ENCODE peak calls at places on chromosomes 3 and 15, in four cellular contexts. L, Q, A and U are unnamed samples.

GRCh38 chr3:72520690-72521308 is 327.4 kb downstream of the SHQ1 start:
- DNase-seq in Q (peak; percentile 35), A (peak; percentile 86), L (no peak), U (no peak)

GRCh38 chr3:178971614-178972013 is 100.0 kb downstream of the ZMAT3 start:
- DNase-seq in A (peak; percentile 80), L (no peak), Q (peak; percentile 66), U (no peak)

GRCh38 chr15:38479286-38479685 is 25.4 kb downstream of the FAM98B start:
- DNase-seq in A (no peak), L (no peak), Q (no peak), U (no peak)

GRCh38 chr15:82641129-82641798 is 5.9 kb downstream of the CPEB1 start:
- DNase-seq in A (no peak), Q (no peak), L (no peak), U (no peak)

GRCh38 chr3:174891524-174892203 is 32.5 kb downstream of the NAALADL2 start:
- DNase-seq in A (no peak), L (no peak), Q (no peak), U (peak; percentile 2)

GRCh38 chr15:45714501-45715488 is 80.0 kb downstream of the SQOR start:
- DNase-seq in A (peak; percentile 43), Q (peak; percentile 34), L (peak; percentile 67), U (peak; percentile 60)

GRCh38 chr3:194135516-194135805 is 487 bp upstream of the HES1 start:
- DNase-seq in Q (no peak), A (no peak), L (no peak), U (no peak)

GRCh38 chr15:49101536-49101935 is 53.9 kb downstream of the COPS2 start:
- DNase-seq in L (no peak), A (no peak), Q (no peak), U (no peak)

GRCh38 chr3:81352867-81353266 is 408.6 kb downstream of the GBE1 start:
- DNase-seq in Q (peak; percentile 2), A (peak; percentile 21), L (peak; percentile 24), U (peak; percentile 32)

GRCh38 chr3:169146866-169147245 is 516.7 kb downstream of the MECOM start:
- DNase-seq in L (no peak), A (no peak), Q (no peak), U (peak; percentile 56)

GRCh38 chr15:76163429-76164020 is 103.7 kb downstream of the TMEM266 start:
- DNase-seq in Q (no peak), L (peak; percentile 82), A (no peak), U (no peak)

GRCh38 chr3:87437765-87438164 is 161.4 kb upstream of the POU1F1 start:
- DNase-seq in Q (no peak), A (peak; percentile 58), L (no peak), U (peak; percentile 3)

GRCh38 chr15:63374686-63375520 is 6.7 kb downstream of the CA12 start:
- DNase-seq in A (peak; percentile 70), L (peak; percentile 59), Q (peak; percentile 38), U (no peak)

GRCh38 chr15:63288778-63289378 is 11.5 kb downstream of the APH1B start:
- DNase-seq in Q (no peak), L (no peak), A (peak; percentile 36), U (peak; percentile 64)

GRCh38 chr3:173371848-173372487 is 25.6 kb upstream of the NLGN1 start:
- DNase-seq in Q (peak; percentile 46), L (no peak), A (peak; percentile 9), U (peak; percentile 5)

GRCh38 chr3:176286456-176287115 is 910.7 kb downstream of the TBL1XR1 start:
- DNase-seq in L (no peak), A (no peak), Q (no peak), U (no peak)

GRCh38 chr3:7144696-7145308 is 283.9 kb downstream of the GRM7 start:
- DNase-seq in Q (no peak), A (peak; percentile 12), L (no peak), U (peak; percentile 2)

GRCh38 chr3:52374173-52374572 is 58.1 kb downstream of the DNAH1 start:
- DNase-seq in Q (no peak), A (no peak), L (no peak), U (peak; percentile 3)

GRCh38 chr3:89368846-89369245 is 261.4 kb downstream of the EPHA3 start:
- DNase-seq in L (no peak), Q (no peak), A (peak; percentile 18), U (no peak)

GRCh38 chr3:191775451-191776233 is 314.7 kb downstream of the PYDC2 start:
- DNase-seq in A (peak; percentile 83), L (no peak), Q (no peak), U (no peak)

GRCh38 chr3:14064910-14065309 is 59.8 kb downstream of the CHCHD4 start:
- DNase-seq in A (no peak), L (no peak), Q (no peak), U (no peak)

GRCh38 chr3:134197681-134198261 is 52.9 kb downstream of the RYK start:
- DNase-seq in Q (peak; percentile 18), A (peak; percentile 68), L (no peak), U (peak; percentile 70)

GRCh38 chr3:47434849-47435248 is 40.9 kb downstream of the SCAP start:
- DNase-seq in L (no peak), A (no peak), Q (no peak), U (peak; percentile 63)

GRCh38 chr3:39849992-39850706 is 40.7 kb downstream of the MYRIP start:
- DNase-seq in Q (no peak), L (no peak), A (no peak), U (peak; percentile 12)

GRCh38 chr3:172201990-172202318 is 162.6 kb downstream of the FNDC3B start:
- DNase-seq in L (no peak), Q (no peak), A (peak; percentile 42), U (no peak)
- H3K27ac ChIP-seq in L (peak overlapping the region; percentile 79), Q (no peak overlapping the region), A (peak overlapping the region; percentile 43), U (peak overlapping the region; percentile 53)

GRCh38 chr15:86403914-86404583 is 324.4 kb downstream of the AGBL1 start:
- DNase-seq in Q (no peak), A (no peak), L (no peak), U (no peak)
- H3K9me3 ChIP-seq in Q (no peaks in the 10 kb centered on the region), A (no peaks in the 10 kb centered on the region), L (no peaks in the 10 kb centered on the region), U (no peaks in the 10 kb centered on the region)

DNA sequence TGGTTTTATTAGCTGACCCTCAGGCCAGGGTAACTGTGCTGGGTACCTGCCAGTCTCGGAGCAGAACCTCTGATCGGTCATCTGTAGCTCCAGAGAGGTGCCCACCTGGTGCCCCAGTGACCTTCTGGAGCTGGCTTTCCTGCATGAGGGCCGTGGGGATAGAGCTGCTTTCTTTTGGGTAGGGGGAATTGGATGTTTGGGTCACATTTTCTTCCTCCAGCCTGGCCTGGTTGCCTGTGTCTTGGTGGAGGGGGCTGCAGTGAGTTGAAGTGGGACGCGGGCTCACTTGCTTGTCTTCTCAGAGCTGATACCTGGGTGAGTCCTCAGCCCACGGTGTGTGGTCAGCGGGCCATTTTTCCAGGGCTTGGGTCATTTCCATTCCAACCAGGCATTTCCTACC is 2.6 kb downstream of the ZNF710 start:
- DNase-seq in A (no peak), Q (no peak), L (no peak), U (no peak)
- H3K27ac ChIP-seq in A (peak overlapping the region; percentile 90), Q (peak overlapping the region; percentile 94), L (peak overlapping the region; percentile 37), U (peak overlapping the region; percentile 77)

DNA sequence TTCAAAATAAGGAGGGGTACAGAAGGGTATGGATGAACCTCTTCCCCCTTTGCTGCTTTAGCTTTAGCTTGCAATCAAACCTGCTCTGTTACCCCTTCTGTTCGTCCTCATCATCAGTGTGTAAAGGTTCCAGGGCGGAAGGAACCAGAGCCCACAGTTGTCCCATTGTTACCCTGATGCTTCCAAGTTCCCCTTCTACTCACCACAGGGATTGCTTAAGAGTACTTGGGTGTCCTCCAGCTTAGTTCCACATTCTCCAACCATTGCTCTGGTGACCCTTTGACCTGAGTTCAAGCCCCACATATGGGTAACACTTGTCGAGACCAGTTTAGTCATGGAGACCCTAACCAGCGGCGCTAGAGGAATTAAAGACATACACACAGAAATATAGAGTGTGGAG is 1080.1 kb upstream of the ALCAM start:
- DNase-seq in A (no peak), L (no peak), Q (no peak), U (no peak)
- H3K9me3 ChIP-seq in A (peaks cover 9% of the 10 kb centered on the region), L (peaks cover 26% of the 10 kb centered on the region), Q (peaks cover 12% of the 10 kb centered on the region), U (no peaks in the 10 kb centered on the region)

DNA sequence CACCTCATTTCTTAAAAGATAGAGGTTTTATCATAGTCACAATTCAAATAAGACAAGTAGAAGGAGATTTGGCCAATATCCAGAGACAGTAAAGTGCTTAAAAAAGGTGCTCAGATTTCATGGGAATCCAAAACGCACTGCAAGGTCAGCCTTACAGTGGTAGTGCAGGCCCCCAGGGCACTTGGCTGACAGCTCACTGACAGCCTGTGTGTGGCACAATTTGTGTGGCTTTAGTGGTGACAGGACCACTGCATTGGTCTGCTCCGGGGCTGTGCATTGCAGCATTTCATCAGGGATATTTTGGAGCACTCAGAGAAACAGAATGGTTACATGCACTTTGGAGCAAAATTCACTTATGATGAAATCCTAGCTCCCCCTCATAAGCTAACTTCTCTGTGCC is 544.3 kb downstream of the NTRK3 start:
- DNase-seq in Q (no peak), L (no peak), A (no peak), U (no peak)
- H3K27ac ChIP-seq in Q (no peak overlapping the region), L (no peak overlapping the region), A (no peak overlapping the region), U (no peak overlapping the region)

DNA sequence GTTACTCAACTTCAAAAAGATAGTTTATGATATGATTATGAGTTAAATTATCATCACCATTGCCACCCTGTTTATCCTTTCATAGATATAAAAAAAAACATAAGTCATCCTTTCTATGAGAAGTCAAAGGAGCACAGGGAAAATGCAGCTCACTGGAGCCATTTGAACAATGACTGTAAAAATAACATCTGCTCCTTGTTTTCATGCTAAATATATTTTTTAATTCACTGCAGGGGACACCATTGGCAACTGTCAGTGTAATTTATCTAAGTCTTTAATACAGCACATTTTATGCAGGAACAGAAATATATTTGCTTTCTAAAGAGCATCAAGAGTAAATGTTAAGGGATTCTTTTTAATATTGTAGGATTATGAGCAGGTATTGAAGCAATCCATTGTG is 371.3 kb downstream of the ZBBX start:
- DNase-seq in A (no peak), L (no peak), Q (no peak), U (no peak)
- H3K9me3 ChIP-seq in A (no peaks in the 10 kb centered on the region), L (no peaks in the 10 kb centered on the region), Q (no peaks in the 10 kb centered on the region), U (no peaks in the 10 kb centered on the region)

DNA sequence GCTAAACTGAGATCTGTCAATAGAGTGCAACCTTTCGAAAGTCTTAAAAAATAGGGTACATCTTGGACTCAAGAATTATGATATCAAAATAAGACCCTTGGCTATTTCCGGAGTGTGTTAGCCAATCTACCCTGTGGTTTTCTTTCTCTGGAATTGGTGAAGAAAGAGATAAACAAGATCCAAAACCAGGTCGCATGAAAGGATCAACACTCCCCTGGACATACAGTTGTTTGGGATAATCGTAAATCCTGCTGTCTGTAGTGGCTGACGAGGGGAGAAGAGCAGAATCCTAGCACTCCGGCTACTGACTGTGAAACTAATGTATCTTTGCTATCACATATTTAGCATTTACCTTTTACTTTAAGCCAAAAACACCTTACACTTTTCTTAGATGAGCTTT is 30.9 kb downstream of the FNDC3B start:
- DNase-seq in Q (no peak), A (no peak), L (no peak), U (no peak)
- H3K27ac ChIP-seq in Q (no peak overlapping the region), A (no peak overlapping the region), L (no peak overlapping the region), U (no peak overlapping the region)

DNA sequence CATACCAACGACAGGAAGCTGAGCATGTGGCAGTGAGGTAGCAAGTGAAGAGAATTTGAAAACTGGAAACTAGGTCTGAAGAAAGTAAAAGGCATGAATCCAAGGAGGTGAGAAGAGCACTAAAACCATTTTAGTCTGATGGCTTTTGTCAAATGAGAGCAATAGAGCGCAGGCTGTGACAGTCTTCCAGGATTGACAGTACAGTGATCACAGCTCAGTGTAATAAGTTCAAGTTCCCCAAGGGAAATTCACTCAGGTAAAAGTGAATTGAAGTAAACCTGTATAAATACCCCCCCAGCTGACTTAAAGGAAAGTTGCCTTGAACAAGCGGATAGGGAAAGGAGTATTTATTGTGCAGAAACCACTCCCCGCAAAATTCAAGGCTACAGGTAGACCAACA is 224.2 kb upstream of the CRBN start:
- DNase-seq in A (no peak), Q (no peak), L (no peak), U (no peak)
- H3K9me3 ChIP-seq in A (peaks cover 15% of the 10 kb centered on the region), Q (no peaks in the 10 kb centered on the region), L (peaks cover 18% of the 10 kb centered on the region), U (no peaks in the 10 kb centered on the region)